ENCODE peak calls at places on chromosomes 1 and 21, in eight cellular contexts. Y is endothelial cell; O is CD8-positive, alpha-beta memory T cell; N is ureter; Q is fibroblast of lung; D is 8988T; S is NCI-H1092 treated with DMSO at 0.1 percent for 48 hours; X is activated T-helper 1 cell treated with anti-CD3 and anti-CD28 coated beads, Interleukin-12 subunit alpha, Interleukin-12 subunit beta, Interleukin-2, Interleukin-4 antibody, amounts not matched to agents 30 ng/mL and 10 ng/mL and 1 ng/mL, durations not matched to agents 14 hours and 24 hours and 36 hours. U is an unnamed sample.

GRCh38 chr1:79603862-79604261 is 597.3 kb upstream of the ADGRL4 start:
- DNase-seq in Y (no peak), O (no peak), N (no peak), Q (peak; percentile 66), D (no peak), S (no peak), X (no peak), U (peak; percentile 59)

GRCh38 chr1:180800945-180801344 is 111.8 kb upstream of the KIAA1614 start:
- DNase-seq in Y (no peak), O (no peak), N (no peak), Q (no peak), D (no peak), S (peak; percentile 29), X (no peak), U (no peak)

GRCh38 chr1:159015440-159015909 is 5.8 kb downstream of the IFI16 start:
- DNase-seq in Y (no peak), O (peak; percentile 52), N (peak; percentile 77), Q (peak; percentile 91), D (peak; percentile 10), S (no peak), X (peak; percentile 67), U (peak; percentile 76)

GRCh38 chr1:59502009-59502691 is 205.3 kb downstream of the FGGY start:
- DNase-seq in Y (no peak), O (no peak), N (no peak), Q (no peak), D (no peak), S (no peak), X (no peak), U (no peak)

GRCh38 chr1:72366473-72366872 is 84.1 kb upstream of the NEGR1 start:
- DNase-seq in Y (no peak), O (no peak), N (peak; percentile 46), Q (peak; percentile 57), D (no peak), S (peak; percentile 11), X (no peak), U (peak; percentile 13)

GRCh38 chr1:171441278-171441677 is 44.1 kb upstream of the PRRC2C start:
- DNase-seq in Y (no peak), O (no peak), N (no peak), Q (peak; percentile 94), D (no peak), S (no peak), X (no peak), U (peak; percentile 76)

GRCh38 chr1:86774305-86775304 is 70.2 kb downstream of the SH3GLB1 start:
- DNase-seq in Y (no peak), O (no peak), N (peak; percentile 52), Q (peak; percentile 92), D (peak; percentile 9), S (peak; percentile 80), X (no peak), U (peak; percentile 76)

GRCh38 chr1:100584761-100585745 is 47.1 kb downstream of the GPR88 start:
- DNase-seq in Y (no peak), O (no peak), N (no peak), Q (no peak), D (no peak), S (no peak), X (no peak), U (peak; percentile 4)

GRCh38 chr21:15204887-15205286 is 140.1 kb upstream of the NRIP1 start:
- DNase-seq in Y (no peak), O (no peak), N (no peak), Q (no peak), D (no peak), S (no peak), X (no peak), U (no peak)

GRCh38 chr1:92879316-92879968 is 47.6 kb downstream of the RPL5 start:
- DNase-seq in Y (no peak), O (no peak), N (no peak), Q (no peak), D (no peak), S (no peak), X (no peak), U (no peak)

GRCh38 chr21:32334980-32335471 is 36.4 kb downstream of the MRAP start:
- DNase-seq in Y (no peak), O (no peak), N (no peak), Q (no peak), D (no peak), S (no peak), X (no peak), U (no peak)

GRCh38 chr1:38476111-38476783 is 383.3 kb downstream of the RRAGC start:
- DNase-seq in Y (peak; percentile 41), O (no peak), N (no peak), Q (no peak), D (no peak), S (no peak), X (no peak), U (no peak)

GRCh38 chr1:2205191-2205952 is 10.8 kb upstream of the FAAP20 start:
- DNase-seq in Y (peak; percentile 94), O (peak; percentile 89), N (peak; percentile 98), Q (peak; percentile 95), D (peak; percentile 86), S (peak; percentile 63), X (peak; percentile 85), U (peak; percentile 85)